ENCODE peak calls at places on chromosome 10, in seven cellular contexts. T is KG1, O is NCI-H1048, G is HEK293T, J is osteocyte, C is amygdala, N is PC-3. Y is an unnamed sample.

GRCh38 chr10:12214093-12214492 is 18.1 kb downstream of the CDC123 start:
- DNase-seq in T (no peak), O (no peak), G (no peak), J (no peak), C (no peak), N (no peak), Y (no peak)

GRCh38 chr10:8586504-8586903 is 532.0 kb downstream of the GATA3 start:
- DNase-seq in T (no peak), O (no peak), G (no peak), J (no peak), C (no peak), N (no peak), Y (no peak)

GRCh38 chr10:14975672-14976273 is 16.6 kb downstream of the MEIG1 start:
- DNase-seq in T (no peak), O (no peak), G (no peak), J (no peak), C (no peak), N (no peak), Y (no peak)

GRCh38 chr10:12479924-12480323 is 130.6 kb downstream of the CAMK1D start:
- DNase-seq in T (no peak), O (no peak), G (no peak), J (no peak), C (no peak), N (no peak), Y (no peak)

GRCh38 chr10:70494536-70494935 is 16.0 kb downstream of the PALD1 start:
- DNase-seq in T (peak; percentile 70), O (no peak), G (no peak), J (no peak), C (no peak), N (no peak), Y (no peak)

GRCh38 chr10:8365935-8366911 is 311.7 kb downstream of the GATA3 start:
- DNase-seq in T (no peak), O (no peak), G (no peak), J (no peak), C (no peak), N (peak; percentile 91), Y (peak; percentile 99)

GRCh38 chr10:12350167-12350872 is 973 bp downstream of the CAMK1D start:
- DNase-seq in T (peak; percentile 35), O (no peak), G (peak; percentile 49), J (no peak), C (no peak), N (peak; percentile 13), Y (peak; percentile 6)

GRCh38 chr10:47264797-47265281 is 35.2 kb upstream of the GDF10 start:
- DNase-seq in T (no peak), O (no peak), G (no peak), J (peak; percentile 77), C (no peak), N (no peak), Y (no peak)

GRCh38 chr10:59807629-59808620 is 54.7 kb upstream of the MRLN start:
- DNase-seq in T (no peak), O (no peak), G (no peak), J (no peak), C (peak; percentile 19), N (no peak), Y (no peak)

GRCh38 chr10:77037735-77038411 is 599.7 kb downstream of the KCNMA1 start:
- DNase-seq in T (no peak), O (no peak), G (no peak), J (peak; percentile 44), C (no peak), N (no peak), Y (no peak)

GRCh38 chr10:13404791-13405190 is 56.7 kb upstream of the SEPHS1 start:
- DNase-seq in T (no peak), O (peak; percentile 21), G (no peak), J (no peak), C (no peak), N (no peak), Y (no peak)

GRCh38 chr10:75497997-75498797 is 66.8 kb downstream of the LRMDA start:
- DNase-seq in T (no peak), O (no peak), G (no peak), J (no peak), C (no peak), N (peak; percentile 49), Y (peak; percentile 3)

GRCh38 chr10:89213191-89213808 is 6.2 kb upstream of the CH25H start:
- DNase-seq in T (peak; percentile 10), O (no peak), G (peak; percentile 35), J (no peak), C (no peak), N (peak; percentile 55), Y (peak; percentile 20)

Y was measured in NCI-H226.